ENCODE peak calls at places on chromosome 1, in five cellular contexts. W is T-helper 9 cell, J is mucosa of descending colon, I is K562, K is cardiac muscle cell. R is an unnamed sample.

GRCh38 chr1:224266105-224266935 is 63.7 kb downstream of the NVL start:
- DNase-seq in W (no peak), J (no peak), I (no peak), K (no peak), R (no peak)

GRCh38 chr1:201999625-202000238 is 10.7 kb upstream of the ELF3 start:
- DNase-seq in W (no peak), J (peak), I (peak), K (peak), R (no peak)

GRCh38 chr1:24101796-24102580 is 9.9 kb downstream of the MYOM3 start:
- DNase-seq in W (no peak), J (no peak), I (no peak), K (no peak), R (no peak)

GRCh38 chr1:65942476-65942875 is 149.8 kb downstream of the PDE4B start:
- DNase-seq in W (no peak), J (no peak), I (no peak), K (no peak), R (no peak)

GRCh38 chr1:165862448-165862847 is 35.0 kb downstream of the UCK2 start:
- DNase-seq in W (no peak), J (peak), I (no peak), K (no peak), R (no peak)

GRCh38 chr1:17419626-17420328 is 19.7 kb downstream of the RCC2 start:
- DNase-seq in W (peak), J (peak), I (peak), K (peak), R (peak)

GRCh38 chr1:187465441-187465840 is 636.7 kb downstream of the PLA2G4A start:
- DNase-seq in W (no peak), J (no peak), I (no peak), K (no peak), R (no peak)

GRCh38 chr1:163561570-163562295 is 240.0 kb downstream of the NUF2 start:
- DNase-seq in W (no peak), J (peak), I (no peak), K (peak), R (no peak)

GRCh38 chr1:1631793-1632420 is at the start of gene MMP23B:
- DNase-seq in W (no peak), J (no peak), I (no peak), K (peak), R (no peak)

GRCh38 chr1:94069649-94070285 is 51.2 kb downstream of the ABCA4 start:
- DNase-seq in W (no peak), J (no peak), I (no peak), K (no peak), R (no peak)

GRCh38 chr1:199821029-199821779 is 206.3 kb upstream of the NR5A2 start:
- DNase-seq in W (no peak), J (peak), I (no peak), K (no peak), R (no peak)

GRCh38 chr1:169786974-169787373 is 7.7 kb downstream of the METTL18 start:
- DNase-seq in W (no peak), J (no peak), I (no peak), K (no peak), R (no peak)